ENCODE peak calls at places on chromosomes 11 and 22, in six cellular contexts. One of them, this sample, is unnamed.

GRCh38 chr22:20839837-20840645 is 18.6 kb downstream of the PI4KA start:
- DNase-seq in cardiac muscle cell: no peak
- DNase-seq in IMR-90: no peak
- DNase-seq in left ventricle myocardium inferior: no peak
- DNase-seq in neural progenitor cell: no peak
- DNase-seq in esophagus squamous epithelium: no peak
- DNase-seq in this sample: no peak

GRCh38 chr22:25563757-25564319 is 637 bp upstream of the GRK3 start:
- DNase-seq in cardiac muscle cell: no peak
- DNase-seq in IMR-90: peak; percentile 6
- DNase-seq in left ventricle myocardium inferior: no peak
- DNase-seq in neural progenitor cell: peak; percentile 33
- DNase-seq in esophagus squamous epithelium: no peak
- DNase-seq in this sample: no peak

GRCh38 chr11:1497600-1497999 is 11.0 kb upstream of the MOB2 start:
- DNase-seq in cardiac muscle cell: no peak
- DNase-seq in IMR-90: no peak
- DNase-seq in left ventricle myocardium inferior: no peak
- DNase-seq in neural progenitor cell: no peak
- DNase-seq in esophagus squamous epithelium: no peak
- DNase-seq in this sample: no peak

GRCh38 chr11:66278396-66279091 is 569 bp downstream of the CNIH2 start:
- DNase-seq in cardiac muscle cell: no peak
- DNase-seq in IMR-90: no peak
- DNase-seq in left ventricle myocardium inferior: no peak
- DNase-seq in neural progenitor cell: peak; percentile 69
- DNase-seq in esophagus squamous epithelium: no peak
- DNase-seq in this sample: no peak

GRCh38 chr11:33479216-33479615 is 221.4 kb downstream of the C11orf91 start:
- DNase-seq in cardiac muscle cell: no peak
- DNase-seq in IMR-90: no peak
- DNase-seq in left ventricle myocardium inferior: no peak
- DNase-seq in neural progenitor cell: no peak
- DNase-seq in esophagus squamous epithelium: no peak
- DNase-seq in this sample: no peak

GRCh38 chr22:44957267-44957905 is 52.4 kb downstream of the PHF21B start:
- DNase-seq in cardiac muscle cell: peak; percentile 37
- DNase-seq in IMR-90: peak; percentile 6
- DNase-seq in left ventricle myocardium inferior: no peak
- DNase-seq in neural progenitor cell: peak; percentile 66
- DNase-seq in esophagus squamous epithelium: no peak
- DNase-seq in this sample: no peak

GRCh38 chr22:35046744-35047462 is 19.1 kb upstream of the ISX start:
- DNase-seq in cardiac muscle cell: no peak
- DNase-seq in IMR-90: no peak
- DNase-seq in left ventricle myocardium inferior: no peak
- DNase-seq in neural progenitor cell: no peak
- DNase-seq in esophagus squamous epithelium: no peak
- DNase-seq in this sample: no peak

GRCh38 chr22:24325105-24325757 is 54.6 kb downstream of the SPECC1L start:
- DNase-seq in cardiac muscle cell: peak; percentile 51
- DNase-seq in IMR-90: peak; percentile 92
- DNase-seq in left ventricle myocardium inferior: no peak
- DNase-seq in neural progenitor cell: peak; percentile 48
- DNase-seq in esophagus squamous epithelium: no peak
- DNase-seq in this sample: no peak

GRCh38 chr11:9565822-9566560 is 7.5 kb upstream of the WEE1 start:
- DNase-seq in cardiac muscle cell: peak; percentile 35
- DNase-seq in IMR-90: peak; percentile 100
- DNase-seq in left ventricle myocardium inferior: no peak
- DNase-seq in neural progenitor cell: peak; percentile 90
- DNase-seq in esophagus squamous epithelium: no peak
- DNase-seq in this sample: peak; percentile 23

GRCh38 chr11:10109836-10110235 is 184.2 kb downstream of the SBF2 start:
- DNase-seq in cardiac muscle cell: no peak
- DNase-seq in IMR-90: peak; percentile 83
- DNase-seq in left ventricle myocardium inferior: no peak
- DNase-seq in neural progenitor cell: no peak
- DNase-seq in esophagus squamous epithelium: no peak
- DNase-seq in this sample: no peak

GRCh38 chr22:26561756-26562417 is 28.0 kb downstream of the TPST2 start:
- DNase-seq in cardiac muscle cell: no peak
- DNase-seq in IMR-90: no peak
- DNase-seq in left ventricle myocardium inferior: peak; percentile 79
- DNase-seq in neural progenitor cell: no peak
- DNase-seq in esophagus squamous epithelium: no peak
- DNase-seq in this sample: no peak

GRCh38 chr11:1645357-1645821 is 15.8 kb downstream of the KRTAP5-5 start:
- DNase-seq in cardiac muscle cell: no peak
- DNase-seq in IMR-90: no peak
- DNase-seq in left ventricle myocardium inferior: no peak
- DNase-seq in neural progenitor cell: no peak
- DNase-seq in esophagus squamous epithelium: no peak
- DNase-seq in this sample: no peak

GRCh38 chr22:44661659-44662569 is 40.1 kb upstream of the PRR5 start:
- DNase-seq in cardiac muscle cell: no peak
- DNase-seq in IMR-90: no peak
- DNase-seq in left ventricle myocardium inferior: no peak
- DNase-seq in neural progenitor cell: no peak
- DNase-seq in esophagus squamous epithelium: no peak
- DNase-seq in this sample: no peak

GRCh38 chr11:30889116-30889765 is 303.1 kb upstream of the MPPED2 start:
- DNase-seq in cardiac muscle cell: no peak
- DNase-seq in IMR-90: peak; percentile 45
- DNase-seq in left ventricle myocardium inferior: no peak
- DNase-seq in neural progenitor cell: no peak
- DNase-seq in esophagus squamous epithelium: no peak
- DNase-seq in this sample: no peak

GRCh38 chr22:44809456-44809855 is 57.1 kb downstream of the ARHGAP8 start:
- DNase-seq in cardiac muscle cell: no peak
- DNase-seq in IMR-90: no peak
- DNase-seq in left ventricle myocardium inferior: peak; percentile 12
- DNase-seq in neural progenitor cell: no peak
- DNase-seq in esophagus squamous epithelium: no peak
- DNase-seq in this sample: no peak

DNA sequence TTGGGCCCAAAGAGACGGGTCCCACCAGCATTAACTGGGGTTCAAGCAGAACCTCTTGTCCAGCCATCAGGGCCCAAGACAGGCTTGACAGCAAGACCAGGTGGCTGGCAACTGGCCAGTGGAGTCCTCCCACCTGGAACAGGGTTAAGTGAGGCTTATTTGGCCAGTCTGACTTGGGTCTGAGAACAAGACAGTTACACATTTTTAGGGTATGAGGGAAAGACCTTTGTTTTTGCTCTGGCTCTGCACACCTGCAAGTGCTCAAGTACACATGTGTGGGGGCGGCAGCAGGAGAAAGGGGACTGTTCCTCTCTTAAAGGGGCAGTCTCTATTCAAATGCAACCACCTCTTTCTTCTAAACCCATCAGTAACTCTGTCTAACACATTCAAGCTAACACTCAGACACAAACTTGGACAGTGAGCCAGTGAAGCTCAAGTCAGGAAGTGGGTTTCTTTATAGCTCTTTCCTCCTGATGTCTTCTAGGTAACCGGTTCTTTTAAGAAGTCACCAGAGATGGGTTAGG is 116.2 kb downstream of the ETS1 start:
- DNase-seq in cardiac muscle cell: no peak
- DNase-seq in IMR-90: no peak
- DNase-seq in left ventricle myocardium inferior: no peak
- DNase-seq in neural progenitor cell: no peak
- DNase-seq in esophagus squamous epithelium: no peak
- DNase-seq in this sample: no peak
- H3K36me3 ChIP-seq in cardiac muscle cell: no peaks in the 10 kb centered on the region
- H3K36me3 ChIP-seq in IMR-90: peaks cover 23% of the 10 kb centered on the region
- H3K36me3 ChIP-seq in left ventricle myocardium inferior: peaks cover 41% of the 10 kb centered on the region
- H3K36me3 ChIP-seq in neural progenitor cell: no peaks in the 10 kb centered on the region
- H3K36me3 ChIP-seq in esophagus squamous epithelium: no peaks in the 10 kb centered on the region
- H3K36me3 ChIP-seq in this sample: peaks cover 68% of the 10 kb centered on the region

GRCh38 chr22:36470162-36470993 is 11.1 kb downstream of the TXN2 start:
- DNase-seq in cardiac muscle cell: peak; percentile 89
- DNase-seq in IMR-90: peak; percentile 89
- DNase-seq in left ventricle myocardium inferior: peak; percentile 78
- DNase-seq in neural progenitor cell: peak; percentile 87
- DNase-seq in esophagus squamous epithelium: no peak
- DNase-seq in this sample: peak; percentile 73
- H3K36me3 ChIP-seq in cardiac muscle cell: peaks cover 6% of the 10 kb centered on the region
- H3K36me3 ChIP-seq in IMR-90: peaks cover 20% of the 10 kb centered on the region
- H3K36me3 ChIP-seq in left ventricle myocardium inferior: peaks cover 48% of the 10 kb centered on the region
- H3K36me3 ChIP-seq in neural progenitor cell: no peaks in the 10 kb centered on the region
- H3K36me3 ChIP-seq in esophagus squamous epithelium: peaks cover 6% of the 10 kb centered on the region
- H3K36me3 ChIP-seq in this sample: peaks cover 12% of the 10 kb centered on the region

DNA sequence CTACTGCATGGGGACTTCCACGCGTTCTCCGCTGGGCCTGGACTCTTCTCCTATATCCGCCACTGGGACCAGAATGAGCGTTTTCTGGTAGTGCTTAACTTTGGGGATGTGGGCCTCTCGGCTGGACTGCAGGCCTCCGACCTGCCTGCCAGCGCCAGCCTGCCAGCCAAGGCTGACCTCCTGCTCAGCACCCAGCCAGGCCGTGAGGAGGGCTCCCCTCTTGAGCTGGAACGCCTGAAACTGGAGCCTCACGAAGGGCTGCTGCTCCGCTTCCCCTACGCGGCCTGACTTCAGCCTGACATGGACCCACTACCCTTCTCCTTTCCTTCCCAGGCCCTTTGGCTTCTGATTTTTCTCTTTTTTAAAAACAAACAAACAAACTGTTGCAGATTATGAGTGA is 7.7 kb downstream of the SLC3A2 start:
- DNase-seq in cardiac muscle cell: no peak
- DNase-seq in IMR-90: no peak
- DNase-seq in left ventricle myocardium inferior: no peak
- DNase-seq in neural progenitor cell: no peak
- DNase-seq in esophagus squamous epithelium: no peak
- DNase-seq in this sample: no peak
- H3K36me3 ChIP-seq in cardiac muscle cell: peaks cover 54% of the 10 kb centered on the region
- H3K36me3 ChIP-seq in IMR-90: peaks cover 61% of the 10 kb centered on the region
- H3K36me3 ChIP-seq in left ventricle myocardium inferior: peaks cover 64% of the 10 kb centered on the region
- H3K36me3 ChIP-seq in neural progenitor cell: peaks cover 6% of the 10 kb centered on the region
- H3K36me3 ChIP-seq in esophagus squamous epithelium: peaks cover 51% of the 10 kb centered on the region
- H3K36me3 ChIP-seq in this sample: peaks cover 55% of the 10 kb centered on the region

DNA sequence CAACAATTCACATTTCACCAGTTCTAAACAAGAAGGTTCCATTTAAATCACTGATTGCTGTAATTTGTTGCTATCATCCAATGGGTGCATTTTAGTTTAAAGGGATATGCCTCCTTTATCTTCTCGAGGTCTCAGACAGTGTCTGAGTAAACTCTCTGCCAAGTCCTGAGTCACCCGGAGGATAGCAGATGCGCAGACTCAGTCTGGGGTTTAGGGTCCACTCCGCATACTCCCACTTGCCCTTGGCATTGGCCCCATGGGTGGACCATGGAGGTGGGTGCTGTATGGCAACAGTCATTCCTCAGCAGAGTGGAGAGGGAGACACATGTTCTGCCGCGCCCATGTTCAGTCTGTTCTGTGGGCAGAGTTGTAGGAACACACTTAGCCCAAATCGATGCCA is 65.4 kb upstream of the CRTAM start:
- DNase-seq in cardiac muscle cell: no peak
- DNase-seq in IMR-90: peak; percentile 69
- DNase-seq in left ventricle myocardium inferior: no peak
- DNase-seq in neural progenitor cell: no peak
- DNase-seq in esophagus squamous epithelium: no peak
- DNase-seq in this sample: no peak
- H3K36me3 ChIP-seq in cardiac muscle cell: no peaks in the 10 kb centered on the region
- H3K36me3 ChIP-seq in IMR-90: peaks cover 4% of the 10 kb centered on the region
- H3K36me3 ChIP-seq in left ventricle myocardium inferior: no peaks in the 10 kb centered on the region
- H3K36me3 ChIP-seq in neural progenitor cell: no peaks in the 10 kb centered on the region
- H3K36me3 ChIP-seq in esophagus squamous epithelium: no peaks in the 10 kb centered on the region
- H3K36me3 ChIP-seq in this sample: peaks cover 5% of the 10 kb centered on the region

DNA sequence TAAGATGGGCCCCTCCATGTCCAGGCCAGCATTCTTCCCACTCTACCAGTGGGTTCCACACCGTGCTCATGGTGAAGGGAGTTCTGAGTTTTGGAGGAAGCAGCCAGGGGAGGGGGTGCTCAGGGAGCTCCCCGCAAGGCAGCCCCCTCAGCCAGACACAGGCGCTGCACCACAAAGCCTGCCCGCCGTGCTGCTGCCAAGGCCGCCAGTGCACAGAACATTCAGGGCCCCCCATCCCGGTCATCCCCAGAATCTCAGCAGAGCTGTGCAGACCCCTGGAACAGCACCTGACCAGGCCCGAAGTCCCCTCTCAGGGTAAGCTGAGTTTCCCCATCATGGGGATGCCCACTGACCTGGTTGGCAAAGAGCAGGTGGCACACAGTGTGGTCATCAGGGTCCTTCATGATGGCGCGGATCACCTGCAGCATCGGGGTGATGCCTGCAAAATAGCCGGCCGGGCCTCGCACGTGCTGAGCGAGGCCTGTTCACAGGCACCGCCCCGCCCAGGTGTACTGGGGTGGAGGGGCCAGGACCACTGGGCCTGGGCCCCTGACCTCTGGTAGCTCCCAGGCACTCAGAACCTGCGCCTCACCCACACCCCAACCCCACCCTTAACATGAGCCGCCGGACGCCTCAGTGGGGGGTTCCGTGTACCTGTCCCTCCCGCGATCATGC is 12.4 kb upstream of the POLDIP3 start:
- DNase-seq in cardiac muscle cell: no peak
- DNase-seq in IMR-90: no peak
- DNase-seq in left ventricle myocardium inferior: no peak
- DNase-seq in neural progenitor cell: no peak
- DNase-seq in esophagus squamous epithelium: no peak
- DNase-seq in this sample: no peak
- H3K36me3 ChIP-seq in cardiac muscle cell: peaks cover 48% of the 10 kb centered on the region
- H3K36me3 ChIP-seq in IMR-90: peaks cover 77% of the 10 kb centered on the region
- H3K36me3 ChIP-seq in left ventricle myocardium inferior: peaks cover 97% of the 10 kb centered on the region
- H3K36me3 ChIP-seq in neural progenitor cell: no peaks in the 10 kb centered on the region
- H3K36me3 ChIP-seq in esophagus squamous epithelium: peaks cover 56% of the 10 kb centered on the region
- H3K36me3 ChIP-seq in this sample: peaks cover 12% of the 10 kb centered on the region

GRCh38 chr11:120467627-120468026 is 43.9 kb upstream of the GRIK4 start:
- DNase-seq in cardiac muscle cell: no peak
- DNase-seq in IMR-90: peak; percentile 48
- DNase-seq in left ventricle myocardium inferior: no peak
- DNase-seq in neural progenitor cell: no peak
- DNase-seq in esophagus squamous epithelium: no peak
- DNase-seq in this sample: no peak
- H3K36me3 ChIP-seq in cardiac muscle cell: peaks cover 72% of the 10 kb centered on the region
- H3K36me3 ChIP-seq in IMR-90: peaks cover 34% of the 10 kb centered on the region
- H3K36me3 ChIP-seq in left ventricle myocardium inferior: peaks cover 99% of the 10 kb centered on the region
- H3K36me3 ChIP-seq in neural progenitor cell: peaks cover 10% of the 10 kb centered on the region
- H3K36me3 ChIP-seq in esophagus squamous epithelium: peaks cover 16% of the 10 kb centered on the region
- H3K36me3 ChIP-seq in this sample: no peaks in the 10 kb centered on the region

GRCh38 chr11:61799665-61800284 is 7.1 kb downstream of the FEN1 start:
- DNase-seq in cardiac muscle cell: no peak
- DNase-seq in IMR-90: no peak
- DNase-seq in left ventricle myocardium inferior: no peak
- DNase-seq in neural progenitor cell: no peak
- DNase-seq in esophagus squamous epithelium: no peak
- DNase-seq in this sample: no peak
- H3K36me3 ChIP-seq in cardiac muscle cell: peaks cover 31% of the 10 kb centered on the region
- H3K36me3 ChIP-seq in IMR-90: peaks cover 22% of the 10 kb centered on the region
- H3K36me3 ChIP-seq in left ventricle myocardium inferior: peaks cover 50% of the 10 kb centered on the region
- H3K36me3 ChIP-seq in neural progenitor cell: no peaks in the 10 kb centered on the region
- H3K36me3 ChIP-seq in esophagus squamous epithelium: no peaks in the 10 kb centered on the region
- H3K36me3 ChIP-seq in this sample: no peaks in the 10 kb centered on the region

GRCh38 chr11:34610324-34611041 is 10.4 kb upstream of the EHF start:
- DNase-seq in cardiac muscle cell: no peak
- DNase-seq in IMR-90: no peak
- DNase-seq in left ventricle myocardium inferior: no peak
- DNase-seq in neural progenitor cell: no peak
- DNase-seq in esophagus squamous epithelium: no peak
- DNase-seq in this sample: no peak
- H3K36me3 ChIP-seq in cardiac muscle cell: no peaks in the 10 kb centered on the region
- H3K36me3 ChIP-seq in IMR-90: no peaks in the 10 kb centered on the region
- H3K36me3 ChIP-seq in left ventricle myocardium inferior: no peaks in the 10 kb centered on the region
- H3K36me3 ChIP-seq in neural progenitor cell: no peaks in the 10 kb centered on the region
- H3K36me3 ChIP-seq in esophagus squamous epithelium: no peaks in the 10 kb centered on the region
- H3K36me3 ChIP-seq in this sample: no peaks in the 10 kb centered on the region

This sample was measured in CD8-positive, alpha-beta T cell.